ENCODE peak calls at places on chromosomes 13 and 19, in five cellular contexts. G is fibroblast of lung, O is IMR-90, E is HepG2, W is neural progenitor cell. A is an unnamed sample.

GRCh38 chr13:51829236-51829899 is 15.6 kb downstream of the TMEM272 start:
- DNase-seq in G (no peak), W (no peak), O (no peak), E (no peak), A (no peak)

GRCh38 chr13:72527333-72527732 is 200.1 kb downstream of the MZT1 start:
- DNase-seq in E (peak; percentile 15), W (peak; percentile 75), O (no peak), G (no peak), A (no peak)

GRCh38 chr13:75101997-75102720 is 379.8 kb downstream of the TBC1D4 start:
- DNase-seq in O (peak; percentile 6), E (no peak), W (peak; percentile 54), G (peak; percentile 71), A (no peak)

GRCh38 chr13:113620036-113620435 is 35.5 kb downstream of the TFDP1 start:
- DNase-seq in W (no peak), G (no peak), O (no peak), E (no peak), A (no peak)

GRCh38 chr19:40348961-40349507 is 539 bp downstream of the PLD3 start:
- DNase-seq in W (peak; percentile 39), E (peak; percentile 8), G (peak; percentile 60), O (peak; percentile 52), A (no peak)

GRCh38 chr13:53048880-53049279 is 20.3 kb downstream of the OLFM4 start:
- DNase-seq in O (no peak), G (no peak), W (no peak), E (no peak), A (no peak)

GRCh38 chr13:99265823-99266426 is 7.7 kb upstream of the GPR18 start:
- DNase-seq in E (peak; percentile 46), W (peak; percentile 56), G (peak; percentile 41), O (peak; percentile 63), A (no peak)

GRCh38 chr13:57314897-57315520 is 148.0 kb downstream of the PRR20E start:
- DNase-seq in G (no peak), E (no peak), O (no peak), W (peak; percentile 53), A (no peak)

GRCh38 chr13:83453723-83454122 is 428.6 kb downstream of the SLITRK1 start:
- DNase-seq in E (no peak), O (no peak), W (no peak), G (no peak), A (no peak)

GRCh38 chr19:6161271-6161850 is 25.9 kb downstream of the ACSBG2 start:
- DNase-seq in O (no peak), W (peak; percentile 12), E (peak; percentile 13), G (no peak), A (no peak)

GRCh38 chr19:391726-392374 is 17.1 kb downstream of the C2CD4C start:
- DNase-seq in W (no peak), G (no peak), O (no peak), E (no peak), A (no peak)

GRCh38 chr13:46334008-46334407 is 53.0 kb downstream of the RUBCNL start:
- DNase-seq in E (no peak), O (no peak), W (no peak), G (no peak), A (no peak)

GRCh38 chr19:41307090-41307875 is 2.7 kb upstream of the CCDC97 start:
- DNase-seq in O (no peak), G (no peak), E (no peak), W (no peak), A (no peak)

GRCh38 chr19:44640518-44640917 is 3.2 kb upstream of the PVR start:
- DNase-seq in W (no peak), E (no peak), O (peak; percentile 58), G (peak; percentile 59), A (no peak)

GRCh38 chr13:59976856-59977255 is 186.9 kb downstream of the DIAPH3 start:
- DNase-seq in E (no peak), G (no peak), W (no peak), O (no peak), A (no peak)
- TF ChIP-seq CTCF in E (no peak), G (no peak), W (no peak), O (no peak), A (no peak)

DNA sequence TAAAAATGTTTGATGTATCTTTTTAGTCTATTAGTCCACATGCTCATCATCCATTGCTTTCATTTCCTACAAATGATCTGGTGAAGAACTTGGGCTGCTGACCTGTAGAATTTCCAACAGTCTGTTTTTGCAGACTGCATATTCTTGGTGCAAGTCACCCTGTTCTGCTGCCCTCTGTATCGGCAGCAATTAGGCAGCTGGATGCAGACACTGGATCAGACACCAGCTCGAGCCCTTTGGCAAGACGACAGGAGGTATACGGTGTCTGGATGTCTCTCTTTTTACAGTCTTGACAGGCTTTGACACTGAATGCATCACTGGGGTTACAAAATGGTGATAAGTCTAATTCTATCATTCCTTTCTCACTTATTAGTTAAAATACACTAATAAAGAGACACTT is 21.8 kb downstream of the MTRF1 start:
- DNase-seq in G (no peak), W (no peak), O (no peak), E (no peak), A (no peak)
- H3K36me3 ChIP-seq in G (no peaks in the 10 kb centered on the region), W (no peaks in the 10 kb centered on the region), O (peaks cover 2% of the 10 kb centered on the region), E (peaks cover 10% of the 10 kb centered on the region), A (peaks cover 23% of the 10 kb centered on the region)

DNA sequence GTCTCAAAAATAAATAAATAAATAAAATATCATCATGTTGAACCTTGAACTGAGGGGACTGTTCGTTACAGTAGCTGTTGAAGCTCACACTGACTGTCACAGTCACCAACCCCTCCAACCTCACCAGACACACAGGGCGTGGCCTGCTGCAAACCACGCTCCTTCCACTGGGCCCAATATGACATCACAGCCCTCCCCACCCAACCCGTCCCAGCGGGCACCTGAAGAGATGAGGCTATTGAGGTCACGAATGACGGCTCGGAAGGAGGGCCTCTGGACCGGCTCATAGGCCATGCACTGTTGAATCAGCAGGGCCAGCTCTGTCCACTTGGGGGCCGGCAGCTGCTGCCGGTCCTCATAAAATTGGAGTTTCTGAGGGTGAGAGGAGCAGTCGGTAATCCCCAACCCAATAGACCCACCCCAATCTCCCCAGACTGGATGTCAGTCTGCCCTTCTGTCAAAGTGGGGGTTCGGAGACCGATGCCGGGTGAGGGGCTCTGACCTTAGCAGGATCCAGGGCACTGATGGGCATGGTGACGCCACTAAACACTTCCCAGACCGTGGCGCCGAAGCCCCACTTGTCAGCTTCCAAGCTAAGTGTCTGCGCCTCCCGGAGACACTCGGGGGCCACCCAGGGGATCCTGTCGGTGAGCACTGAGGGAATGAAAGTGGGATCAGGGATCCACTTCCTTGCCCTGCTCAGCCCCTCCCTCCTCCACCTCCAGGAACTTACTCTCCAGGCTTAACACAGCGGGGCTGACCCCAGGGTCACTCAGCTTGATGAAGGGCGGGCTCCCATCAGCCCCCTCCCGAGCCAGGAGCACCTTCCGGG is 13.2 kb downstream of the JAK3 start:
- DNase-seq in E (no peak), G (no peak), W (peak; percentile 58), O (no peak), A (no peak)
- TF ChIP-seq CTCF in E (no peak), G (no peak), W (peak; percentile 42), O (peak; percentile 11), A (no peak)

GRCh38 chr19:1417145-1417544 is 9.8 kb downstream of the DAZAP1 start:
- DNase-seq in G (peak; percentile 89), E (no peak), O (peak; percentile 64), W (no peak), A (no peak)
- H3K36me3 ChIP-seq in G (peaks cover 49% of the 10 kb centered on the region), E (peaks cover 58% of the 10 kb centered on the region), O (peaks cover 45% of the 10 kb centered on the region), W (no peaks in the 10 kb centered on the region), A (peaks cover 54% of the 10 kb centered on the region)

GRCh38 chr13:94660695-94661324 is 51.5 kb downstream of the SOX21 start:
- DNase-seq in G (peak; percentile 11), E (no peak), W (peak; percentile 47), O (peak; percentile 41), A (no peak)
- TF ChIP-seq CTCF in G (peak; percentile 35), E (peak; percentile 15), W (peak; percentile 52), O (peak; percentile 42), A (no peak)

GRCh38 chr13:48255954-48256353 is 22.9 kb downstream of the ITM2B start:
- DNase-seq in O (no peak), W (no peak), G (no peak), E (no peak), A (no peak)
- H3K36me3 ChIP-seq in O (peaks cover 18% of the 10 kb centered on the region), W (peaks cover 5% of the 10 kb centered on the region), G (peaks cover 1% of the 10 kb centered on the region), E (peaks cover 45% of the 10 kb centered on the region), A (peaks cover 64% of the 10 kb centered on the region)